ENCODE peak calls at places on chromosomes 11 and 22, in four cellular contexts. T is PC-3, F is upper lobe of right lung, X is AG04450. M is an unnamed sample.

GRCh38 chr22:36775966-36776669 is at the start of gene IFT27:
- DNase-seq in T (peak; percentile 98), F (peak; percentile 97), X (peak; percentile 100), M (peak; percentile 100)

GRCh38 chr22:36198936-36199616 is 2.5 kb downstream of the APOL4 start:
- DNase-seq in T (peak; percentile 6), X (no peak), F (no peak), M (no peak)

GRCh38 chr11:1870721-1871466 is 18.0 kb downstream of the LSP1 start:
- DNase-seq in T (no peak), X (no peak), F (peak; percentile 76), M (no peak)

GRCh38 chr11:109423114-109423859 is 1.3 kb downstream of the C11orf87 start:
- DNase-seq in T (no peak), F (peak; percentile 62), X (no peak), M (no peak)

GRCh38 chr11:57205046-57205671 is 23.4 kb downstream of the LRRC55 start:
- DNase-seq in F (no peak), T (peak; percentile 10), X (no peak), M (peak; percentile 16)

GRCh38 chr11:79097279-79097875 is 343.5 kb downstream of the TENM4 start:
- DNase-seq in F (no peak), T (no peak), X (no peak), M (peak; percentile 30)

GRCh38 chr22:38481871-38482332 is 14.0 kb downstream of the KDELR3 start:
- DNase-seq in F (no peak), T (no peak), X (no peak), M (no peak)

GRCh38 chr22:43002198-43002577 is 12.8 kb downstream of the PACSIN2 start:
- DNase-seq in F (no peak), T (peak; percentile 74), X (peak; percentile 66), M (peak; percentile 92)

GRCh38 chr11:129645943-129646342 is 169.7 kb upstream of the TMEM45B start:
- DNase-seq in X (no peak), T (no peak), F (no peak), M (no peak)

GRCh38 chr22:20219667-20220628 is 48.2 kb downstream of the RTN4R start:
- DNase-seq in F (no peak), T (no peak), X (no peak), M (no peak)

GRCh38 chr11:86234831-86235461 is 9.6 kb upstream of the EED start:
- DNase-seq in X (no peak), T (no peak), F (no peak), M (no peak)

GRCh38 chr22:30892731-30893221 is 75.8 kb downstream of the MORC2 start:
- DNase-seq in T (no peak), F (no peak), X (no peak), M (no peak)

GRCh38 chr11:73999581-74000306 is 9.1 kb downstream of the UCP3 start:
- DNase-seq in T (no peak), X (no peak), F (no peak), M (no peak)

GRCh38 chr11:33753304-33753703 is 17.1 kb upstream of the CD59 start:
- DNase-seq in T (peak; percentile 21), X (peak; percentile 30), F (no peak), M (peak; percentile 82)

GRCh38 chr11:124329787-124330478 is 9.9 kb upstream of the OR8D2 start:
- DNase-seq in T (peak; percentile 30), X (no peak), F (no peak), M (peak; percentile 6)

GRCh38 chr22:50078246-50078645 is 7.0 kb downstream of the MLC1 start:
- DNase-seq in T (no peak), F (no peak), X (no peak), M (no peak)

GRCh38 chr11:45771942-45772522 is 32.9 kb upstream of the SLC35C1 start:
- DNase-seq in T (peak; percentile 78), F (peak; percentile 94), X (peak; percentile 23), M (peak; percentile 36)
- H3K27ac ChIP-seq in T (no peak overlapping the region), F (peak overlapping the region; percentile 45), X (no peak overlapping the region), M (no peak overlapping the region)

DNA sequence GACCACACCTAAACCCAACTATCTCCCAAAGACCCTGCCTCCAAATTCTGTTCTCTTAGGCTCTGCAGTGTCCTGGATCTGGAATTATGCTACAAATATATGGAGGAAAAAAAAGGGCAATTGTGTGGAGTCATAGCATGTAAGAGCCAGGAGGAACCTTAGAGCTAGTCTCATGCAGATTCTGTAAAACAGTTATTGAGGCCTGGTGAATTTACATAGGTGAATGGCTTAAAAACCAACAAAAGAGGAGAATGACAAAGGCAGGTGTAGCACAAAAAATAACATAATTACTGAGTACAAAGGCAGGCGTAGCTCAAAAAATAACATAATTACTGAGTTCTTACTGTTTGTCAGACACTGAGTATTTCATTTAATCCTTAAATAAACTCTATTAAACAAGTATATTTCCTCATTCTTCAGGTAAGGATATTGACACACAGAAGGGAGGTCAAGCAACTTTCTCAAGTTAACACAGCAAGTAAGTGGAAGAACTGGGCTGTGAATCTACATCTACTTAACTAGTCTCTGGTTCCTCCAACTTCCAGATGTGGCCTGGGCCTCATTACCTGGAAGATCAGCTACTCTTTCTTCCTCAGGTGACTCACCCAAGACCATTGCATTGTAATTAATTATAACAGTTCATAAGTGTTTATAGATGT is 938.9 kb upstream of the TENM4 start:
- DNase-seq in T (no peak), X (no peak), F (no peak), M (no peak)
- H3K27ac ChIP-seq in T (no peak overlapping the region), X (no peak overlapping the region), F (no peak overlapping the region), M (no peak overlapping the region)

DNA sequence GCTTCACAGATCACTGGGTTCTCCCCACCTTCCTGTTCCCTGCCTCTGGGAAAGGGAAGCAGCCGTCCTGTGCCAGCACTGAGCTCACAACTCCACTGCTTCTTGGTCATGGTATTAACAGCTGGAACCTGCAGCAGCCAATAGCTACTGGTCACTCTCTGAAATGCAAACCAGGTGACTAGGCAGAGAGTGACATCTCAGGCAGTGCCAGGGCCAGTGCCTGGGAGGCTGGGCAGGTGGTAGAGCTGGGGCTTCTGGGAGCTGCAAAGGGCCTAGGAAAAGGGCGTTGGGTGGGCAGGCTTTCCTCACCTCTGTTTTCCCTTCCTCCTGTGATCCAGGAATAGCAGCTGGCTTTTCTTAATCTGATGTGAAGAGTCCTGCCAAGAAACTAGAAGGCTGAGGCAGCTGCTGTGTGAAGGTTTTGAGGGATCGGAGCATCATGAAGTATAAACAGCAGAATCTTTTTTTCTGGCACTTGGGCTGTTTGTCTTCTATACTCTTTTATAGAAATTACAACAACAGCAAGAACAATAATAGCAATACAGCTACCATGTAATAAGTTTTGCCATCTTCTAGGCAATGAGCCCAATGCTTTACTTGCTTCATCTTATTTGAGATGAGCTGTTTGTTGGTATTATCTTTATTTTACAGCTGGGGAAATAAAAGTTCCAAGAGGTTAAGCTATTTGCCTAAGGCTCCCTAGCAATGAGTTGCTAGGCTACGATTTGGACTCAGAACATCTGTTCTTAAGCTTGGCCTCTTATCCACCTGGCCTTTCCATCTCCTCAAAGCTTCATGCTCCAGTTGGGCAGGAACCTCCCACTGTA is 22.0 kb upstream of the CD44 start:
- DNase-seq in T (no peak), X (peak; percentile 54), F (no peak), M (no peak)
- H3K27ac ChIP-seq in T (no peak overlapping the region), X (peak overlapping the region; percentile 33), F (no peak overlapping the region), M (no peak overlapping the region)

GRCh38 chr11:119533931-119534694 is 111.1 kb upstream of the THY1 start:
- DNase-seq in F (peak; percentile 87), T (peak; percentile 85), X (peak; percentile 2), M (peak; percentile 17)
- H3K27ac ChIP-seq in F (no peak overlapping the region), T (no peak overlapping the region), X (no peak overlapping the region), M (no peak overlapping the region)

GRCh38 chr11:14007566-14007965 is 45.0 kb downstream of the SPON1 start:
- DNase-seq in T (no peak), F (no peak), X (no peak), M (no peak)
- H3K27ac ChIP-seq in T (no peak overlapping the region), F (no peak overlapping the region), X (no peak overlapping the region), M (no peak overlapping the region)

GRCh38 chr11:66957971-66958231 is 282 bp downstream of the PC start:
- DNase-seq in F (no peak), T (no peak), X (no peak), M (no peak)
- H3K27ac ChIP-seq in F (peak overlapping the region; percentile 82), T (no peak overlapping the region), X (peak overlapping the region; percentile 47), M (peak overlapping the region; percentile 33)

GRCh38 chr11:114257621-114258558 is 38.3 kb upstream of the NNMT start:
- DNase-seq in X (no peak), F (peak; percentile 74), T (no peak), M (no peak)
- H3K27ac ChIP-seq in X (no peak overlapping the region), F (peak overlapping the region; percentile 55), T (no peak overlapping the region), M (no peak overlapping the region)

DNA sequence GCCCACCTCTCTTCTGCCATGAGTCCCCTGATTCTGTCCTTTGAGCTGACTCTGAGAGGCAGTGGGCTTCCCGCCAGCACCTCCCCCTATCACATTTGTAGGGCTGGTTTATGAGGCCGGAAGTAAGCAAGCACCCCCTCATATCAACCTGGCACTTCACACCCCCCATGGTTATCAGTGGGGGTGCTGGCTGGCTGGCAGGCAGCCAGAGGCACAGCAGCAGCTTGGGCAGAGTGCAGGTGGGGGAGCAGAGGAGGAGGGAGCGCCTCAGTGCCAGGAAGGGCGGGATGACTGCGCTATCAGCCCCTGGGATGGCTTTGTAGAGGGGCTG is 22.9 kb upstream of the CHRM4 start:
- DNase-seq in X (no peak), F (peak; percentile 51), T (no peak), M (no peak)
- H3K27ac ChIP-seq in X (no peak overlapping the region), F (no peak overlapping the region), T (no peak overlapping the region), M (no peak overlapping the region)

GRCh38 chr11:104784684-104785460 is 113.4 kb downstream of the CASP12 start:
- DNase-seq in X (no peak), F (no peak), T (peak; percentile 43), M (no peak)

GRCh38 chr11:104781037-104781436 is 117.2 kb downstream of the CASP12 start:
- DNase-seq in X (no peak), T (no peak), F (no peak), M (no peak)

GRCh38 chr11:104782377-104782754 is 115.9 kb downstream of the CASP12 start:
- DNase-seq in F (no peak), X (no peak), T (no peak), M (no peak)

GRCh38 chr11:104783241-104783640 is 115.0 kb downstream of the CASP12 start:
- DNase-seq in T (no peak), F (no peak), X (no peak), M (no peak)

GRCh38 chr11:104781719-104782376 is 116.4 kb downstream of the CASP12 start:
- DNase-seq in T (peak; percentile 29), F (no peak), X (no peak), M (no peak)
- H3K27ac ChIP-seq in T (no peak overlapping the region), F (no peak overlapping the region), X (no peak overlapping the region), M (no peak overlapping the region)